ENCODE peak calls at places on chromosomes 2 and 18, in eight cellular contexts. O is glomerular endothelial cell; J is thyroid gland; G is transverse colon; F is NCI-H345; C is memory B cell; R is stimulated activated CD4-positive, alpha-beta T cell treated with anti-CD3 and anti-CD28 coated beads, Interleukin-12 subunit alpha, Interleukin-12 subunit beta, amount 100 ng/mL, for 4 hours; Z is IMR-90. A is an unnamed sample.

GRCh38 chr18:55587341-55588000 is 521 bp downstream of the TCF4 start:
- DNase-seq in C (no peak), R (no peak), F (peak), G (no peak), Z (peak), J (peak), O (no peak), A (no peak)

GRCh38 chr2:185998562-185999070 is 260.0 kb downstream of the FSIP2 start:
- DNase-seq in F (no peak), J (no peak), R (no peak), C (no peak), Z (no peak), G (no peak), O (no peak), A (no peak)

GRCh38 chr18:58862851-58863538 is 1.7 kb upstream of the ZNF532 start:
- DNase-seq in R (peak), C (peak), Z (peak), F (peak), O (no peak), G (peak), J (peak), A (peak)

GRCh38 chr18:71116535-71116934 is 827.7 kb downstream of the SOCS6 start:
- DNase-seq in Z (no peak), O (peak), C (no peak), J (no peak), G (no peak), F (no peak), R (no peak), A (no peak)

GRCh38 chr2:105288133-105288532 is 41.4 kb downstream of the TGFBRAP1 start:
- DNase-seq in O (no peak), Z (no peak), G (no peak), C (no peak), R (no peak), F (no peak), J (no peak), A (no peak)

GRCh38 chr2:150211164-150211631 is 276.3 kb downstream of the RND3 start:
- DNase-seq in G (no peak), C (no peak), F (no peak), R (no peak), Z (peak), J (no peak), O (no peak), A (no peak)

GRCh38 chr2:197191948-197192338 is 118.6 kb downstream of the ANKRD44 start:
- DNase-seq in F (no peak), O (no peak), J (no peak), C (peak), Z (no peak), G (no peak), R (no peak), A (peak)

GRCh38 chr2:108988796-108989713 is at the start of gene EDAR:
- DNase-seq in J (peak), G (peak), C (no peak), O (no peak), R (peak), Z (no peak), F (peak), A (peak)

GRCh38 chr18:65436430-65436829 is 314.4 kb upstream of the CDH7 start:
- DNase-seq in R (no peak), F (no peak), C (no peak), O (no peak), Z (no peak), J (no peak), G (no peak), A (no peak)

GRCh38 chr2:17083902-17084301 is 418.3 kb upstream of the CYRIA start:
- DNase-seq in O (no peak), F (no peak), C (no peak), Z (no peak), R (no peak), J (no peak), G (no peak), A (no peak)

GRCh38 chr2:217086038-217086522 is 226.2 kb upstream of the TNP1 start:
- DNase-seq in R (no peak), J (no peak), Z (peak), G (no peak), C (no peak), F (no peak), O (no peak), A (no peak)

GRCh38 chr2:174673876-174674275 is 76.3 kb upstream of the WIPF1 start:
- DNase-seq in R (no peak), Z (peak), C (no peak), J (no peak), G (no peak), O (no peak), F (no peak), A (no peak)

GRCh38 chr18:63586431-63586830 is 712 bp upstream of the SERPINB13 start:
- DNase-seq in G (no peak), R (no peak), C (no peak), Z (no peak), J (no peak), F (no peak), O (no peak), A (no peak)

GRCh38 chr2:150705357-150705756 is 217.9 kb upstream of the RND3 start:
- DNase-seq in Z (no peak), R (no peak), J (no peak), C (no peak), O (no peak), G (no peak), F (no peak), A (no peak)

GRCh38 chr18:76491436-76491800 is 3.6 kb downstream of the ZNF516 start:
- DNase-seq in F (peak), C (no peak), J (peak), Z (peak), O (no peak), R (peak), G (peak), A (peak)

GRCh38 chr2:149715005-149715592 is 127.5 kb upstream of the MMADHC start:
- DNase-seq in C (no peak), R (no peak), F (no peak), G (no peak), O (no peak), J (no peak), Z (peak), A (no peak)

GRCh38 chr2:102891261-102891660 is 129.4 kb downstream of the TMEM182 start:
- DNase-seq in O (no peak), C (no peak), R (no peak), F (no peak), G (no peak), J (no peak), Z (no peak), A (no peak)

GRCh38 chr2:69720922-69721491 is 20.9 kb upstream of the ANXA4 start:
- DNase-seq in J (no peak), G (no peak), O (no peak), R (no peak), C (no peak), Z (no peak), F (no peak), A (no peak)

GRCh38 chr2:10452956-10453885 is 5.1 kb upstream of the ODC1 start:
- DNase-seq in J (no peak), R (no peak), C (no peak), O (no peak), F (peak), Z (no peak), G (no peak), A (no peak)

GRCh38 chr2:30355306-30355705 is 91.7 kb upstream of the LCLAT1 start:
- DNase-seq in O (no peak), C (no peak), J (no peak), Z (no peak), F (no peak), G (no peak), R (no peak), A (no peak)

GRCh38 chr2:54497738-54498680 is 41.9 kb downstream of the SPTBN1 start:
- DNase-seq in R (no peak), Z (peak), C (no peak), O (no peak), J (peak), F (peak), G (no peak), A (no peak)

GRCh38 chr2:96537734-96538486 is 1.4 kb downstream of the ARID5A start:
- DNase-seq in G (no peak), C (peak), F (no peak), R (no peak), O (no peak), Z (no peak), J (no peak), A (peak)

GRCh38 chr18:3645384-3646156 is 195.6 kb downstream of the TGIF1 start:
- DNase-seq in F (no peak), J (no peak), O (no peak), C (no peak), G (no peak), Z (no peak), R (no peak), A (no peak)

GRCh38 chr2:197997083-197997541 is 192.7 kb downstream of the PLCL1 start:
- DNase-seq in R (no peak), Z (no peak), O (no peak), G (no peak), C (no peak), J (peak), F (no peak), A (no peak)

GRCh38 chr2:37795938-37796337 is 124.5 kb upstream of the CDC42EP3 start:
- DNase-seq in G (no peak), F (no peak), J (no peak), Z (peak), R (no peak), C (no peak), O (no peak), A (no peak)

A was measured in activated CD4-positive, alpha-beta memory T cell treated with anti-CD3 and anti-CD28 coated beads, Interleukin-2, amount 10 ng/mL, durations not matched to agents 7 days and 5 days.